ENCODE peak calls at places on chromosomes 1 and 21, in four cellular contexts. E is neuronal stem cell, Z is uterus, S is epithelial cell of prostate. N is an unnamed sample.

GRCh38 chr1:98102369-98103030 is 181.7 kb upstream of the DPYD start:
- DNase-seq in E (no peak), Z (no peak), S (no peak), N (no peak)

GRCh38 chr1:201559679-201560162 is 20.8 kb downstream of the NAV1 start:
- DNase-seq in E (peak; percentile 76), Z (peak; percentile 84), S (peak; percentile 14), N (peak; percentile 64)

GRCh38 chr1:160681067-160681890 is 30.3 kb downstream of the CD48 start:
- DNase-seq in E (peak; percentile 84), Z (peak; percentile 16), S (peak; percentile 24), N (no peak)

GRCh38 chr1:179938752-179939151 is 15.9 kb upstream of the CEP350 start:
- DNase-seq in E (no peak), Z (no peak), S (no peak), N (no peak)

GRCh38 chr1:116817582-116818064 is 63.4 kb downstream of the CD2 start:
- DNase-seq in E (peak; percentile 9), Z (no peak), S (peak; percentile 16), N (no peak)

GRCh38 chr1:231118704-231119453 is 43.0 kb upstream of the TRIM67 start:
- DNase-seq in E (no peak), Z (no peak), S (no peak), N (no peak)

GRCh38 chr1:33086384-33086850 is 5.5 kb downstream of the AZIN2 start:
- DNase-seq in E (peak; percentile 75), Z (peak; percentile 77), S (no peak), N (peak; percentile 52)

GRCh38 chr21:33202464-33203363 is 27.0 kb upstream of the IFNAR2 start:
- DNase-seq in E (no peak), Z (no peak), S (no peak), N (no peak)

GRCh38 chr1:51690285-51690961 is 73.5 kb downstream of the OSBPL9 start:
- DNase-seq in E (no peak), Z (no peak), S (peak; percentile 90), N (no peak)

GRCh38 chr1:17207046-17207445 is 2.1 kb downstream of the PADI1 start:
- DNase-seq in E (no peak), Z (peak; percentile 17), S (no peak), N (peak; percentile 45)

GRCh38 chr1:209455133-209455532 is 128.4 kb upstream of the CAMK1G start:
- DNase-seq in E (no peak), Z (no peak), S (no peak), N (no peak)

DNA sequence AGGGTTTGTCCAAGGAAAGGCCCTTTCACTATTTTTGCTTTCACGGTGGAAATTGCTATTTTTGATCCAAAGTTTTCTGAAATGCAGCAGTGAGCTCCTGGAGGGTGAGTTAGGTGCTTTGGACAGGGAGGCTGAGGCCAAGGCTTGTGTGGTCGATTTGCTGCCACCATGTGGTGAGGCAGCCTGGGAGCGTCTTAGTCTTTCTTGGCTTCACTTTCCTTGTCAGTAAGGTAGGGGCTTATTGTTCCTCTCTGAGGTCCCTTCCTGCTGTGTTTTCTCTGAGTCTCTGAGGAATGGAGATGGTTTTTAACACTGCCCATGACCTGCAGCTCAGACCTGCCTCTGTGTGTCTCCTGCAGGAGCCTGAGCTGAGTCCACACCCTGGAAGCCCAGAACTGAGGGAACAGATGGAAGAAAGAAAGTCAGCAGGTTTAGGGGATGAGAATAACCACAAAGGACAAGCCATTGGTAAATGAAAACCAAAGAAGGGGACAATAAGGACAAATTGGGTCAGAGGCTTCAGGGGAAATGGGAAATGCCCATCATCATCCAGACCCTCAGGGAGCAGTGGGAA is 20.1 kb upstream of the S100A10 start:
- DNase-seq in E (no peak), Z (no peak), S (no peak), N (no peak)
- H3K27ac ChIP-seq in E (no peak overlapping the region), Z (no peak overlapping the region), S (no peak overlapping the region), N (no peak overlapping the region)

GRCh38 chr1:53195211-53195909 is 1.3 kb upstream of the CPT2 start:
- DNase-seq in E (no peak), Z (peak; percentile 27), S (no peak), N (no peak)
- H3K27ac ChIP-seq in E (no peak overlapping the region), Z (peak overlapping the region; percentile 97), S (no peak overlapping the region), N (no peak overlapping the region)

GRCh38 chr1:2258122-2258812 is 30.1 kb downstream of the SKI start:
- DNase-seq in E (no peak), Z (no peak), S (no peak), N (no peak)
- H3K27ac ChIP-seq in E (no peak overlapping the region), Z (no peak overlapping the region), S (peak overlapping the region; percentile 6), N (no peak overlapping the region)

DNA sequence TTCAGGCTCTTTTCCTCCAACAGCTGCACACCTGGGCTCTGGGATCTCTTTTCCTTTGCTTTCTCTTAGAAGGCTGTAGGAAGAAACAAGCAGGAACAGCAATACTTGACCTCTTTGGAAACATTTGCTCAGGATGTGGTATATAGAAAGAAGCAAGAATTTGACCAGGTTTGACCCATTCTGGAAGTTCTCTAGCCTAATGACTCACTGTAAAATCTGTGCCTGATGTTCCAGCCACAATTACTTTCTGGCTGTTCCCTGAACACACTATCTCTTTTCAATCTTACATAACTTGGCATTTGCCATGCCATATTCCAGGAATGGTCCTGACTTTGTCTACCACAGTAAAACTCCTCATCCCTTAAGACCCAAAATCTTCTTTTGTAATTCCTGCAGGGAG is 419.9 kb upstream of the DAB1 start:
- DNase-seq in E (no peak), Z (no peak), S (no peak), N (no peak)
- H3K27ac ChIP-seq in E (no peak overlapping the region), Z (no peak overlapping the region), S (peak overlapping the region; percentile 84), N (no peak overlapping the region)

N was measured in caudate nucleus.